ENCODE peak calls at places on chromosomes 12 and 14, in six cellular contexts. Y, V, T, E, R and Z are unnamed samples.
A peak's percentile ranks its signal among the peaks of the same experiment; 100 is the strongest.

GRCh38 chr12:120402217-120402616 is 33.3 kb upstream of the MSI1 start:
- DNase-seq in Y (no peak), V (peak; percentile 18), T (peak; percentile 87), E (no peak), R (no peak), Z (no peak)

GRCh38 chr14:93936245-93936644 is 9.1 kb downstream of the FAM181A start:
- DNase-seq in Y (no peak), V (no peak), T (peak; percentile 49), E (no peak), R (peak; percentile 49), Z (peak; percentile 49)

GRCh38 chr12:26690601-26691000 is 142.4 kb downstream of the ITPR2 start:
- DNase-seq in Y (no peak), V (no peak), T (no peak), E (no peak), R (no peak), Z (no peak)

GRCh38 chr12:43115441-43116160 is 436.4 kb downstream of the ADAMTS20 start:
- DNase-seq in Y (no peak), V (no peak), T (no peak), E (no peak), R (no peak), Z (peak; percentile 60)

GRCh38 chr12:27013606-27014084 is 539 bp downstream of the TM7SF3 start:
- DNase-seq in Y (peak; percentile 82), V (peak; percentile 20), T (peak; percentile 32), E (no peak), R (no peak), Z (peak; percentile 33)

GRCh38 chr12:30926243-30927209 is at the start of gene TSPAN11:
- DNase-seq in Y (peak; percentile 76), V (peak; percentile 31), T (peak; percentile 76), E (no peak), R (no peak), Z (no peak)

GRCh38 chr14:89792489-89793366 is 161.8 kb downstream of the EFCAB11 start:
- DNase-seq in Y (no peak), V (peak; percentile 77), T (no peak), E (no peak), R (no peak), Z (no peak)

GRCh38 chr12:95784886-95785285 is 5.7 kb downstream of the NTN4 start:
- DNase-seq in Y (no peak), V (no peak), T (no peak), E (no peak), R (no peak), Z (no peak)

GRCh38 chr12:66647034-66647691 is 31.7 kb downstream of the GRIP1 start:
- DNase-seq in Y (no peak), V (peak; percentile 99), T (no peak), E (no peak), R (no peak), Z (peak; percentile 86)

GRCh38 chr14:53093206-53093605 is 59.9 kb downstream of the DDHD1 start:
- DNase-seq in Y (no peak), V (no peak), T (no peak), E (no peak), R (no peak), Z (no peak)

GRCh38 chr12:90589966-90590365 is 365.0 kb downstream of the CCER1 start:
- DNase-seq in Y (no peak), V (no peak), T (no peak), E (no peak), R (no peak), Z (no peak)

GRCh38 chr12:45671254-45671653 is 58.3 kb upstream of the ARID2 start:
- DNase-seq in Y (no peak), V (peak; percentile 64), T (no peak), E (no peak), R (no peak), Z (peak; percentile 37)

GRCh38 chr12:46269429-46270241 is 792 bp upstream of the SLC38A1 start:
- DNase-seq in Y (no peak), V (peak; percentile 20), T (peak; percentile 59), E (no peak), R (no peak), Z (peak; percentile 64)

GRCh38 chr12:105882404-105882803 is 256.4 kb downstream of the NUAK1 start:
- DNase-seq in Y (no peak), V (peak; percentile 54), T (no peak), E (no peak), R (no peak), Z (no peak)

GRCh38 chr14:64417042-64417770 is 29.1 kb downstream of the MTHFD1 start:
- DNase-seq in Y (no peak), V (peak; percentile 66), T (no peak), E (no peak), R (no peak), Z (no peak)

GRCh38 chr12:19507823-19508222 is 68.5 kb downstream of the AEBP2 start:
- DNase-seq in Y (no peak), V (no peak), T (no peak), E (no peak), R (no peak), Z (no peak)

GRCh38 chr12:128459067-128459466 is 192.1 kb downstream of the TMEM132C start:
- DNase-seq in Y (no peak), V (no peak), T (no peak), E (no peak), R (no peak), Z (no peak)

GRCh38 chr12:117686911-117687377 is 281.8 kb downstream of the KSR2 start:
- DNase-seq in Y (peak; percentile 83), V (peak; percentile 87), T (no peak), E (no peak), R (no peak), Z (peak; percentile 3)

GRCh38 chr12:3607821-3608220 is 116.8 kb downstream of the PRMT8 start:
- DNase-seq in Y (no peak), V (no peak), T (no peak), E (no peak), R (no peak), Z (no peak)

GRCh38 chr12:123306200-123306599 is 34.5 kb upstream of the CDK2AP1 start:
- DNase-seq in Y (no peak), V (no peak), T (no peak), E (no peak), R (no peak), Z (no peak)

GRCh38 chr14:103138483-103139370 is 15.5 kb downstream of the TNFAIP2 start:
- DNase-seq in Y (peak; percentile 82), V (no peak), T (no peak), E (peak; percentile 53), R (no peak), Z (no peak)

GRCh38 chr12:104953323-104953722 is 4.8 kb downstream of the SLC41A2 start:
- DNase-seq in Y (no peak), V (no peak), T (no peak), E (no peak), R (peak; percentile 37), Z (no peak)

GRCh38 chr12:66965613-66966012 is 286.7 kb upstream of the GRIP1 start:
- DNase-seq in Y (no peak), V (no peak), T (no peak), E (no peak), R (no peak), Z (no peak)

GRCh38 chr12:110270125-110270962 is 10.7 kb upstream of the ATP2A2 start:
- DNase-seq in Y (no peak), V (peak; percentile 37), T (peak; percentile 62), E (no peak), R (no peak), Z (peak; percentile 50)

GRCh38 chr14:100022772-100023451 is 42.3 kb upstream of the EVL start:
- DNase-seq in Y (no peak), V (peak; percentile 84), T (no peak), E (no peak), R (no peak), Z (no peak)

DNA sequence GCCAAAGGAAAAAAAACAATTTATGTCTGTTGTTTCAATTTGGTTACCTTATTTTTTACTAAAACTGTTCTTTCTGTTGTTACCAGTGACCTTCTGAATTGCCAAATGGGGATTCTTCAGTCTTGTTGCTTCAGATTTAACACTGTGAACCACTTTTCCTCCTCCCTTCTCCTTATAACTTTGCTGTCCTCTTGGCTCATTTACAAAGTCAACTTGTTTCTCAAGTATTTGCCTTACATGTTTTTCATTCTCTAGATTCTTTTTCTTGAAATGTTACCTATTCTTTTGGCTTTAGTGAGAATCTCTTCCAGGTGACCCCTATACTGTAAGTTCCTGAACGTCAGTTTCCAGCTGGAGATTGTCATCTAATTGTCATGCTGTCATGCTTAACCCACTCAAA is 19.4 kb downstream of the FUT8 start:
- DNase-seq in Y (no peak), V (peak; percentile 71), T (no peak), E (no peak), R (no peak), Z (no peak)
- H3K36me3 ChIP-seq in Y (peaks cover 3% of the 10 kb centered on the region), V (no peaks in the 10 kb centered on the region), T (no peaks in the 10 kb centered on the region), E (no peaks in the 10 kb centered on the region), R (no peaks in the 10 kb centered on the region), Z (no peaks in the 10 kb centered on the region)

GRCh38 chr12:113955109-113955970 is 10.8 kb downstream of the RBM19 start:
- DNase-seq in Y (no peak), V (no peak), T (peak; percentile 18), E (no peak), R (peak; percentile 61), Z (peak; percentile 27)
- H3K36me3 ChIP-seq in Y (peaks cover 100% of the 10 kb centered on the region), V (peaks cover 33% of the 10 kb centered on the region), T (peaks cover 7% of the 10 kb centered on the region), E (peaks cover 99% of the 10 kb centered on the region), R (peaks cover 3% of the 10 kb centered on the region), Z (peaks cover 19% of the 10 kb centered on the region)

DNA sequence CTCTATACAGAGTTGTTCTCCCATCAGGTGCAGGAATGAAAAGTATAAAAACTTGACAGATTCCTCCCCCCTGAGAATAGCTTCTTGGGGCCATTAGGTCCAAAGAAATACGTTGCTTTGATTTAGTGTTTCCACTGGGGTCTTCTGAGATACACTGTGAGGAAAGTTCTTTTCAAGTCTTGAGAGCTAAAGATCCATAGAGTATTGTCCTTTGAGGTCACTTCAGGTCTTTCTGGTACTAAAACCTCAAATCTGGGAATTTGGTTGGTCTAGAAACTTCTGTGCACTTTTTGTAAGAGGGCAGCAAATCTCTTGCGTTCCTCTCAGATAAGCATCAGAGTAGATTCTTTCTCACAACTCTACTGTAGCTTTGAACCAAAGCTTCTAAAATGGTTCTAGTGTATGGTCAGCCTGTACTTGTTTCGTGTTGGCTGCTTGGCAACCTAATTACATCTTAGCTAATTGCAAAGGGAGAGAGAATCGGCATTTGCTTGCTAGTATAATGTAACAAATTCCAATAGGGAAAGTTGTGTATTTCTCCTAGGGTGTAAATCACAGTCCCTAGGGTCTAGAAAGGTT is 10.0 kb downstream of the SRSF5 start:
- DNase-seq in Y (no peak), V (no peak), T (no peak), E (no peak), R (no peak), Z (no peak)
- H3K36me3 ChIP-seq in Y (peaks cover 69% of the 10 kb centered on the region), V (peaks cover 62% of the 10 kb centered on the region), T (peaks cover 49% of the 10 kb centered on the region), E (peaks cover 93% of the 10 kb centered on the region), R (peaks cover 5% of the 10 kb centered on the region), Z (peaks cover 7% of the 10 kb centered on the region)

DNA sequence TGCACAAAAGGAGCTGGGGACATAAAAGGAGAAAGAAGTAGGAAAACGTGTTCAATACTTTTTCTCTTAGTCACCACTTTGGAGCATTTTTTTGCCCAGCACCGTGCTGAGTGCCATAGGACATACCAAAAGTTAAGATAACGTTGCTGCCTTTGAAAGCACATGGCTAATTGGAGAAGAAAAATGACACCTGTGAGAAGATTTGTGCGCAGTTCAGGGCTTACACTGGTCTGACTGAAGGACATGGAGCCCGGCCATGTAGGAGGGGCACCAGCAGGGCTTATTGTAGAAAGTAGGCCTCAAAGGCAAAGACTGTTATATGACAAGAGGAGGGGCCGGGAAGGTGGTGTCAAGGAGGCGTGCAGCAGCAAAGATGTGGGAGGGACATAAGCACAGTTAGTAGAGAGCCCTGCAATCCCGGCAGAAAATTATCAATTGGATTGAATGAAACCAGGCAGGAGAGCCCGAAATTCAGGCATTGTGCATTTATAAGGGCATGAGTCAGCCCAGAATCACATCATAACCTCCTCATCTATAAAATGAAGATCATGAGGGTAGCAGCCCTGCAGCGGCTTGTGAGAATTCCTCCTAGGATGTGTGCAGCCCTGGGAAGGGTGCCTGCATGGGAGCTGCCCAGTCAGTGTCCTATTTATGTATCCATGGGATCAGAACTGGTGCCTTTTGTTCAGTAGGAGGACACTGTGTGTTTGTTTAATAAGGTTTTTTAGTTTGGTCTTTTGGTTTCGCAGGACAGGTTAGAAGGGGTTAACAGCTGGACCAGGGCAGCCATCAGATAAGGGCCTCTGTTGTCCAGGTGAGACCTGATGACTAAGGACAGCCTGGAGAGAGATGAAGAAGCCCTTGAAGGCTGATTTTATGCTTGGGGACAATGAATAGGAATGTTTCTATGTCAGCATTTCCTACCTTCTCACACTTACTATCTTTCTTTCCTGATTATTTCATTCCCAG is 122.4 kb downstream of the GPR135 start:
- DNase-seq in Y (no peak), V (peak; percentile 72), T (peak; percentile 49), E (no peak), R (no peak), Z (no peak)
- H3K36me3 ChIP-seq in Y (peaks cover 2% of the 10 kb centered on the region), V (no peaks in the 10 kb centered on the region), T (peaks cover 5% of the 10 kb centered on the region), E (peaks cover 30% of the 10 kb centered on the region), R (no peaks in the 10 kb centered on the region), Z (peaks cover 2% of the 10 kb centered on the region)